ENCODE peak calls at places on chromosomes 4 and X, in six cellular contexts. Y, C, H, X, J and Q are unnamed samples.

GRCh38 chr4:150211821-150212445 is 133.7 kb downstream of the DCLK2 start:
- DNase-seq in Y (no peak), C (no peak), H (no peak), X (no peak), J (no peak), Q (no peak)

GRCh38 chrX:103157511-103158316 is 57.2 kb upstream of the BEX4 start:
- DNase-seq in Y (no peak), C (peak; percentile 25), H (no peak), X (peak; percentile 27), J (no peak), Q (no peak)

GRCh38 chr4:157013656-157014055 is 42.1 kb upstream of the PDGFC start:
- DNase-seq in Y (no peak), C (no peak), H (no peak), X (peak; percentile 53), J (no peak), Q (no peak)

GRCh38 chrX:130704053-130705038 is 198.7 kb downstream of the ENOX2 start:
- DNase-seq in Y (no peak), C (no peak), H (no peak), X (peak; percentile 69), J (no peak), Q (no peak)

GRCh38 chr4:158025131-158025530 is 147.7 kb downstream of the GASK1B start:
- DNase-seq in Y (no peak), C (peak; percentile 14), H (no peak), X (peak; percentile 36), J (no peak), Q (no peak)

GRCh38 chr4:146327859-146328258 is 113.5 kb downstream of the REELD1 start:
- DNase-seq in Y (no peak), C (no peak), H (no peak), X (no peak), J (no peak), Q (peak; percentile 33)

GRCh38 chrX:96689951-96690350 is 5.3 kb downstream of the DIAPH2 start:
- DNase-seq in Y (no peak), C (no peak), H (no peak), X (peak; percentile 47), J (no peak), Q (no peak)

GRCh38 chr4:16110199-16110598 is 26.4 kb upstream of the PROM1 start:
- DNase-seq in Y (no peak), C (no peak), H (no peak), X (no peak), J (no peak), Q (no peak)

GRCh38 chr4:21544410-21544809 is 404.2 kb downstream of the KCNIP4 start:
- DNase-seq in Y (no peak), C (no peak), H (no peak), X (no peak), J (no peak), Q (no peak)

GRCh38 chrX:30220646-30221045 is 5.3 kb downstream of the MAGEB2 start:
- DNase-seq in Y (no peak), C (no peak), H (no peak), X (no peak), J (no peak), Q (no peak)

GRCh38 chrX:66164470-66164869 is 423 bp downstream of the HEPH start:
- DNase-seq in Y (no peak), C (no peak), H (no peak), X (no peak), J (no peak), Q (no peak)

GRCh38 chr4:75745192-75745591 is 20.8 kb downstream of the USO1 start:
- DNase-seq in Y (no peak), C (no peak), H (no peak), X (peak; percentile 85), J (no peak), Q (no peak)

GRCh38 chrX:133892337-133892736 is 93.1 kb downstream of the GPC3 start:
- DNase-seq in Y (no peak), C (no peak), H (no peak), X (no peak), J (no peak), Q (no peak)

GRCh38 chrX:1059576-1060561 is 152.6 kb downstream of the CRLF2 start:
- DNase-seq in Y (no peak), C (no peak), H (no peak), X (no peak), J (no peak), Q (no peak)

GRCh38 chrX:51851507-51852085 is 41.8 kb upstream of the MAGED1 start:
- DNase-seq in Y (no peak), C (no peak), H (no peak), X (no peak), J (no peak), Q (no peak)

GRCh38 chr4:54439831-54440243 is 210.7 kb downstream of the PDGFRA start:
- DNase-seq in Y (peak; percentile 17), C (no peak), H (peak; percentile 52), X (peak; percentile 41), J (no peak), Q (no peak)

GRCh38 chr4:24912252-24913098 is at the start of gene CCDC149:
- DNase-seq in Y (peak; percentile 71), C (peak; percentile 64), H (peak; percentile 77), X (peak; percentile 57), J (no peak), Q (peak; percentile 93)

GRCh38 chrX:36908801-36909403 is 99.3 kb upstream of the FAM47C start:
- DNase-seq in Y (no peak), C (peak; percentile 7), H (no peak), X (peak; percentile 29), J (no peak), Q (no peak)

GRCh38 chrX:10190367-10190766 is 33.6 kb downstream of the CLCN4 start:
- DNase-seq in Y (no peak), C (peak; percentile 68), H (no peak), X (peak; percentile 83), J (no peak), Q (no peak)

GRCh38 chr4:186088516-186088915 is 16.0 kb upstream of the FAM149A start:
- DNase-seq in Y (no peak), C (no peak), H (no peak), X (no peak), J (no peak), Q (no peak)

GRCh38 chr4:74534121-74534520 is 89.2 kb downstream of the AREG start:
- DNase-seq in Y (no peak), C (no peak), H (no peak), X (no peak), J (no peak), Q (no peak)

GRCh38 chrX:1673337-1673736 is 58.5 kb downstream of the ASMT start:
- DNase-seq in Y (no peak), C (peak; percentile 29), H (no peak), X (no peak), J (no peak), Q (no peak)

GRCh38 chr4:13182136-13182535 is 302.0 kb downstream of the RAB28 start:
- DNase-seq in Y (no peak), C (no peak), H (no peak), X (no peak), J (no peak), Q (no peak)

GRCh38 chrX:56763556-56764152 is 34.6 kb downstream of the NBDY start:
- DNase-seq in Y (no peak), C (no peak), H (peak; percentile 78), X (peak; percentile 75), J (no peak), Q (peak; percentile 87)
- H3K4me3 ChIP-seq in Y (no peak overlapping the region), C (no peak overlapping the region), H (no peak overlapping the region), X (peak overlapping the region; percentile 49), J (no peak overlapping the region), Q (no peak overlapping the region)

GRCh38 chr4:37988670-37989069 is 28.5 kb downstream of the PTTG2 start:
- DNase-seq in Y (no peak), C (no peak), H (no peak), X (peak; percentile 37), J (no peak), Q (no peak)

GRCh38 chr4:37991623-37992410 is 31.6 kb downstream of the PTTG2 start:
- DNase-seq in Y (no peak), C (no peak), H (no peak), X (no peak), J (no peak), Q (no peak)

GRCh38 chr4:37993806-37994205 is 33.6 kb downstream of the PTTG2 start:
- DNase-seq in Y (no peak), C (no peak), H (no peak), X (no peak), J (no peak), Q (no peak)

GRCh38 chr4:37989398-37990260 is 29.4 kb downstream of the PTTG2 start:
- DNase-seq in Y (no peak), C (no peak), H (no peak), X (no peak), J (no peak), Q (no peak)

GRCh38 chr4:37990731-37991130 is 30.5 kb downstream of the PTTG2 start:
- DNase-seq in Y (no peak), C (no peak), H (no peak), X (no peak), J (no peak), Q (no peak)
- H3K4me1 ChIP-seq in Y (peaks cover 89% of the 10 kb centered on the region), C (no peaks in the 10 kb centered on the region), H (peaks cover 16% of the 10 kb centered on the region), X (peaks cover 4% of the 10 kb centered on the region), J (no peaks in the 10 kb centered on the region), Q (peaks cover 54% of the 10 kb centered on the region)

GRCh38 chrX:131746491-131746968 is 202.7 kb downstream of the OR13H1 start:
- DNase-seq in Y (no peak), C (peak; percentile 47), H (peak; percentile 84), X (peak; percentile 86), J (no peak), Q (peak; percentile 89)

GRCh38 chrX:131752493-131753198 is 208.8 kb downstream of the OR13H1 start:
- DNase-seq in Y (no peak), C (no peak), H (peak; percentile 78), X (peak; percentile 88), J (no peak), Q (peak; percentile 81)

GRCh38 chrX:131745942-131746489 is 202.1 kb downstream of the OR13H1 start:
- DNase-seq in Y (no peak), C (no peak), H (no peak), X (no peak), J (no peak), Q (no peak)

DNA sequence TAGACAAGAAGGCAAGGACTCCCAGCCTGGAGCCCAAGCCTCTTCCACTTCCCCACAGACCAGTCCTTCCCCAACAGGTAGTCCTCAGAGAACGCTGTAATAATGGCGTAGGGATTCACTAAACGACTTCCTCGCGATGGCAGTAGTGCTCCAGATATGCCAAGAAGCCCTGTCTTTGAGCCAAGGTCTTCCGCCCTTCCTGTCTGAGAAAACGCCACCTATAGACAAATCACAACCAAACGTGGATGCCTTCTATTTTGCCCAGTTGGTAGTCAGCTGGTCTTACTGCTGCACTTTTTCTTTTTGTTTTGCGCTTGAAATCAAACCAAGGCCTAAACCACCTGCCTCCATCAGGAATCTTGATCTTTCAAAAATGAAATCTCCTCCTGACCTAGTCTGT is 203.3 kb downstream of the OR13H1 start:
- DNase-seq in Y (no peak), C (peak; percentile 62), H (peak; percentile 76), X (peak; percentile 90), J (no peak), Q (no peak)
- TF ChIP-seq CTCF in Y (no peak), C (peak; percentile 69), H (no peak), X (peak; percentile 71), J (no peak), Q (no peak)

DNA sequence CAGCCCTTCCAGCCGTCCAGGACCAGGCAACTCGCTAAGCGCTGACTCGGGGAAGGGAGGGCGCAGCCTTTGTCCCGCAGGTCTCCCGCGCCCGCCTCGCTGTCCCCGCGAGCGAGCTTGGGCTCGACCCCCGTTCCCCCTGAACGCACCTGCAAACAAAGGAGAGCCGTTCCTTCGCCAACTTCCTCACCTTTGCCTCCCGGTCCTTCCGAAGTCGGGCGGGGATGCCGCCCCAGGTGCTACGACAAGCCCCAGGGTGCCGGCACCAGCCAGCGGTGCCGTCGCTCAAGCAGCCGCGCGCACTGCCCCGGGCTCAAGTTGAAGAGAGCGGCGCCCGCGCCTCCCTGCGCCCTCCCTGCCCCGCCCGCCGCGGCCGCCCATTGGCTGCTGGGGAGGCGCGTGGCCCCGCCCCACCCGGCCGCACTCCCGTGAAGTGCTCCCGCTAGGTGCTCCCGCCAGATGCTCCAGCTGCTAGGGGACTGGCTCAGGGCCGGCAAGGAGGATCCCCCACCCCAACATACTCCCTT is 107.1 kb downstream of the NSUN7 start:
- DNase-seq in Y (peak; percentile 70), C (peak; percentile 55), H (peak; percentile 54), X (peak; percentile 38), J (no peak), Q (peak; percentile 86)
- H3K4me3 ChIP-seq in Y (peak overlapping the region; percentile 59), C (peak overlapping the region; percentile 42), H (peak overlapping the region; percentile 40), X (peak overlapping the region; percentile 19), J (peak overlapping the region; percentile 36), Q (peak overlapping the region; percentile 51)